ENCODE peak calls at places on chromosomes 2 and 18, in four cellular contexts. One of them, this sample, is unnamed.

GRCh38 chr18:25055076-25055475 is 296.9 kb downstream of the ZNF521 start:
- DNase-seq in transverse colon: no peak
- DNase-seq in IMR-90: peak
- DNase-seq in breast epithelium: no peak
- DNase-seq in this sample: no peak

GRCh38 chr2:182368446-182368845 is 58.4 kb downstream of the PDE1A start:
- DNase-seq in transverse colon: no peak
- DNase-seq in IMR-90: peak
- DNase-seq in breast epithelium: no peak
- DNase-seq in this sample: no peak

GRCh38 chr2:48120759-48121242 is 214.5 kb upstream of the FBXO11 start:
- DNase-seq in transverse colon: no peak
- DNase-seq in IMR-90: no peak
- DNase-seq in breast epithelium: no peak
- DNase-seq in this sample: no peak

GRCh38 chr2:220394433-220394832 is 767.0 kb downstream of the SLC4A3 start:
- DNase-seq in transverse colon: no peak
- DNase-seq in IMR-90: peak
- DNase-seq in breast epithelium: no peak
- DNase-seq in this sample: no peak

GRCh38 chr18:41594582-41594981 is 360.5 kb upstream of the PIK3C3 start:
- DNase-seq in transverse colon: no peak
- DNase-seq in IMR-90: no peak
- DNase-seq in breast epithelium: no peak
- DNase-seq in this sample: no peak

GRCh38 chr18:50654658-50655550 is 95.0 kb downstream of the MAPK4 start:
- DNase-seq in transverse colon: no peak
- DNase-seq in IMR-90: no peak
- DNase-seq in breast epithelium: no peak
- DNase-seq in this sample: no peak

GRCh38 chr2:46363535-46364170 is 66.4 kb downstream of the EPAS1 start:
- DNase-seq in transverse colon: no peak
- DNase-seq in IMR-90: peak
- DNase-seq in breast epithelium: no peak
- DNase-seq in this sample: no peak

GRCh38 chr2:134217924-134218323 is 35.9 kb upstream of the MGAT5 start:
- DNase-seq in transverse colon: no peak
- DNase-seq in IMR-90: peak
- DNase-seq in breast epithelium: no peak
- DNase-seq in this sample: no peak

GRCh38 chr2:73896362-73897239 is 3.8 kb downstream of the ACTG2 start:
- DNase-seq in transverse colon: no peak
- DNase-seq in IMR-90: peak
- DNase-seq in breast epithelium: peak
- DNase-seq in this sample: no peak

GRCh38 chr18:47847635-47848034 is 82.8 kb downstream of the SMAD2 start:
- DNase-seq in transverse colon: no peak
- DNase-seq in IMR-90: no peak
- DNase-seq in breast epithelium: no peak
- DNase-seq in this sample: no peak

GRCh38 chr2:5868891-5869400 is 176.8 kb downstream of the SOX11 start:
- DNase-seq in transverse colon: no peak
- DNase-seq in IMR-90: no peak
- DNase-seq in breast epithelium: no peak
- DNase-seq in this sample: no peak

GRCh38 chr18:47036298-47036874 is 965 bp upstream of the ELOA2 start:
- DNase-seq in transverse colon: no peak
- DNase-seq in IMR-90: peak
- DNase-seq in breast epithelium: no peak
- DNase-seq in this sample: no peak

GRCh38 chr2:18402-19271 is 27.7 kb downstream of the FAM110C start:
- DNase-seq in transverse colon: no peak
- DNase-seq in IMR-90: no peak
- DNase-seq in breast epithelium: no peak
- DNase-seq in this sample: no peak
- TF ChIP-seq CTCF in transverse colon: peak
- TF ChIP-seq CTCF in IMR-90: peak
- TF ChIP-seq CTCF in breast epithelium: peak
- TF ChIP-seq CTCF in this sample: peak

DNA sequence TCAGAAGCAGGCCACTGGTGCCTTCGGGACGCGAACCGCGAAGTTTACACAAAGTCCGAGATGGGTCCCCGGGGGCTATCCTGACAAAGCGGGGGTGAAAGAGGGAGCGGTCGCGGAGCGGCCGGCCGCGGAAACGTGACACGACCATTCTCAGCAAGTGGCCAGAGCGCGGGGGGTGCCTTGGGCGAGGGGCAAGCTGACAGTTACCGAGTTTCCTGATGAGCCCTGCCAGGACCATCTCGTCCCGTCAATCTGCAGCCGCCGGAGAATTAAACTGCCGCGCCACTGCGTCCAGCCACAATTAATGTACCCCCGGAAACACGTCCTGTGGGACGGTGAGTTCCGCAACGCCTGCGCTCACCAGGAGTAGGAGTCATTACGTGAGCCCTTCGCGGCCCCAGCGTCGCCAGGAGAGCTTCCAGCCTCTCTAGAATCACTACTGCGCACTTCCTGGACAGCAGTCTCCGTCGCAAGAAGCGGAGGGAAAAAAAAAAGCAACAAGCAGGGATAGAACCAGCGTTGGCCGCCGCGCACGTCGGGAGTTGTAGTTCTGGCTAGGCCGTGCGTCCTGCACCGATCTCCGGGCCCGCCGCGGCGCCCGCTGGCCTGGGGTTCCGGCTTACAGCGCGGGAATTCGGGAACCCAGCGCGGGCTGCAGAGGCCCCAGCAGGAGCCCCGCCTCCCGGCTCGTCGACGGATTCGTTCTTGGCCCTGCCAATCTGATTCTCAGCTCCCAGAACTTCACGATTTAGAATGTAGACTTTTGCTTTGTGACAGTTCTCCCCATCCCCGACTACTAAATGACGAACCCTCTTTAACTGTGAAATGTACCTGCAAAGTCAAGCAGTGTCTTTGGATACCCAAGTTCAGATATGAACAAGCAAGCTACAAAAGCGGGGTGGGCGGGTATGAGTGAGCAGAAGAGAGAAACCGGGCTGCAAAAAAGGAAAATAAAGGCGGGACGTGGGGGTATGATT is at the start of gene RTTN:
- DNase-seq in transverse colon: peak
- DNase-seq in IMR-90: peak
- DNase-seq in breast epithelium: peak
- DNase-seq in this sample: peak
- TF ChIP-seq POLR2A in transverse colon: peak
- TF ChIP-seq POLR2A in IMR-90: no peak
- TF ChIP-seq POLR2A in breast epithelium: no peak
- TF ChIP-seq POLR2A in this sample: no peak

DNA sequence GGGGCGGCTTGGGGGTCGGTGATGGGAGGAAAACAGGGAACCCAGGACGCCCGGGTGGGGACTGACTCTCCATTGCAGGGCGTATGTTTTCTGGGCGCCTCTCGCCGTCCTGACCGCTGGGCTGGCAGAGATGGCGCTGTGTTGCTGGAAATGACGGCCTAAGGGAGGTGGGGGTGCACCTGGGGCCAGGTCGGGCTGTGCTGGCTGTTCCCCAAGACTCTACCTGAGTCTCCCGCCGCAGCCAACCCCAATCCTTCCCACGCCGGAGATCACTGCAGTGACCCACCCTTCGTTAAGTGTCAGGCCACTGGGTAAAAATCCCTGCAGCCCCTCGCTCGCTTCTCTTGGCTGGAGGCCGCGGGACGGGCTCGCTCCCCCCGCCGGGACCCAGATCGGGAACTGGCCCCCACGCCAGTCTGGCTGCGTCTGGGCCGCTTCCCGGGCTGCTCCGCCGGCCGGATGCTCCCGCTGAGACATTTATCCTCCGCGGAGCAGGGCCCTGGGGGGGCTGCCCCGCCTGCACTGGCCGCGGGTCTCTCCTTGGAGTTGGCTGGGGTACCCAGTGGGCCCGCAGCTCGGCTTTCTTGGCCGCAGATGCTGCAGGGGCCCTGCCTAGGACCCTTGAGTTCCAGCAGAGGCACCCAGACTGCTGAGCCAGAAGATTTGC is 7.8 kb upstream of the ARMC9 start:
- DNase-seq in transverse colon: peak
- DNase-seq in IMR-90: no peak
- DNase-seq in breast epithelium: peak
- DNase-seq in this sample: peak
- TF ChIP-seq CTCF in transverse colon: no peak
- TF ChIP-seq CTCF in IMR-90: no peak
- TF ChIP-seq CTCF in breast epithelium: no peak
- TF ChIP-seq CTCF in this sample: no peak

GRCh38 chr2:10036095-10036879 is 7.1 kb upstream of the KLF11 start:
- DNase-seq in transverse colon: peak
- DNase-seq in IMR-90: peak
- DNase-seq in breast epithelium: no peak
- DNase-seq in this sample: no peak
- TF ChIP-seq POLR2A in transverse colon: no peak
- TF ChIP-seq POLR2A in IMR-90: no peak
- TF ChIP-seq POLR2A in breast epithelium: no peak
- TF ChIP-seq POLR2A in this sample: no peak